ENCODE peak calls at places on chromosomes 11 and 22, in five cellular contexts. R is CD4-positive, alpha-beta T cell; N is neural crest cell; B is AG09309; M is heart left ventricle. S is an unnamed sample.

GRCh38 chr22:49014227-49015201 is 813.2 kb downstream of the BRD1 start:
- DNase-seq in M (no peak), R (no peak), N (no peak), B (no peak), S (no peak)

GRCh38 chr11:63922673-63923192 is 5.8 kb upstream of the RCOR2 start:
- DNase-seq in N (no peak), M (no peak), B (no peak), R (no peak), S (no peak)

GRCh38 chr11:45518096-45518852 is 147.1 kb downstream of the CHST1 start:
- DNase-seq in R (no peak), M (no peak), B (no peak), N (no peak), S (no peak)

GRCh38 chr11:78869293-78869692 is 294.6 kb upstream of the NARS2 start:
- DNase-seq in B (no peak), N (no peak), M (no peak), R (no peak), S (no peak)

GRCh38 chr11:35619754-35620640 is 1.7 kb downstream of the FJX1 start:
- DNase-seq in B (no peak), N (peak; percentile 69), M (peak; percentile 52), R (no peak), S (peak; percentile 70)

GRCh38 chr22:33035276-33035863 is 22.8 kb downstream of the SYN3 start:
- DNase-seq in B (no peak), R (no peak), N (no peak), M (no peak), S (no peak)

GRCh38 chr22:38317237-38317994 is at the start of gene CSNK1E:
- DNase-seq in N (peak; percentile 63), B (no peak), R (peak; percentile 65), M (peak; percentile 89), S (peak; percentile 67)

GRCh38 chr11:121038642-121039409 is 14.9 kb downstream of the TBCEL start:
- DNase-seq in M (no peak), N (no peak), R (no peak), B (no peak), S (no peak)

GRCh38 chr22:33271390-33272161 is 213.4 kb upstream of the SYN3 start:
- DNase-seq in B (no peak), N (no peak), M (peak; percentile 63), R (no peak), S (no peak)

GRCh38 chr11:128497057-128497957 is 90.1 kb downstream of the ETS1 start:
- DNase-seq in M (peak; percentile 45), R (no peak), B (peak; percentile 96), N (no peak), S (no peak)

GRCh38 chr22:19827341-19828034 is 27.2 kb downstream of the GNB1L start:
- DNase-seq in N (no peak), R (no peak), M (no peak), B (no peak), S (no peak)

GRCh38 chr11:16133867-16134266 is 222.5 kb downstream of the SOX6 start:
- DNase-seq in R (no peak), M (no peak), B (no peak), N (no peak), S (no peak)

GRCh38 chr11:59944761-59945160 is 6.5 kb downstream of the OOSP1 start:
- DNase-seq in R (no peak), N (no peak), B (no peak), M (no peak), S (no peak)

GRCh38 chr11:45872513-45873356 is 12.7 kb upstream of the MAPK8IP1 start:
- DNase-seq in M (no peak), R (no peak), B (peak; percentile 73), N (peak; percentile 65), S (peak; percentile 78)

GRCh38 chr11:91296628-91297027 is 928.0 kb upstream of the FAT3 start:
- DNase-seq in R (no peak), N (no peak), B (no peak), M (no peak), S (no peak)

GRCh38 chr11:15967166-15967565 is 389.2 kb downstream of the SOX6 start:
- DNase-seq in M (no peak), B (no peak), N (no peak), R (no peak), S (no peak)

GRCh38 chr11:66289548-66290331 is 797 bp upstream of the YIF1A start:
- DNase-seq in M (peak; percentile 79), B (peak; percentile 33), R (peak; percentile 79), N (peak; percentile 76), S (peak; percentile 83)

GRCh38 chr11:111788051-111788450 is 21.9 kb upstream of the PPP2R1B start:
- DNase-seq in N (no peak), B (no peak), R (no peak), M (peak; percentile 76), S (no peak)

GRCh38 chr11:94876645-94877445 is 96.5 kb downstream of the CWC15 start:
- DNase-seq in M (peak; percentile 78), B (peak; percentile 92), N (no peak), R (no peak), S (no peak)

GRCh38 chr11:116601734-116602636 is 170.8 kb downstream of the BUD13 start:
- DNase-seq in R (no peak), M (no peak), N (no peak), B (no peak), S (no peak)

GRCh38 chr11:134853972-134854371 is 441.9 kb upstream of the B3GAT1 start:
- DNase-seq in N (no peak), M (no peak), B (no peak), R (no peak), S (no peak)

GRCh38 chr11:22976146-22976545 is 115.9 kb upstream of the CCDC179 start:
- DNase-seq in R (no peak), M (no peak), N (no peak), B (no peak), S (no peak)

GRCh38 chr11:74017631-74018030 is 8.7 kb upstream of the UCP3 start:
- DNase-seq in M (no peak), R (no peak), B (no peak), N (no peak), S (no peak)

GRCh38 chr11:115580416-115580815 is 76.2 kb upstream of the CADM1 start:
- DNase-seq in M (no peak), B (no peak), R (no peak), N (no peak), S (no peak)

GRCh38 chr11:112655386-112655785 is 305.8 kb upstream of the NCAM1 start:
- DNase-seq in M (peak; percentile 87), B (peak; percentile 86), N (no peak), R (no peak), S (no peak)

GRCh38 chr22:44030051-44030701 is 6.1 kb downstream of the PARVB start:
- DNase-seq in N (no peak), R (no peak), B (no peak), M (no peak), S (no peak)

GRCh38 chr11:8262552-8263108 is 1.0 kb downstream of the LMO1 start:
- DNase-seq in M (no peak), R (no peak), B (no peak), N (peak; percentile 60), S (peak; percentile 54)

GRCh38 chr22:47197735-47198500 is 435.5 kb downstream of the TBC1D22A start:
- DNase-seq in M (no peak), N (no peak), R (no peak), B (no peak), S (no peak)

GRCh38 chr11:87114093-87114492 is 76.4 kb downstream of the TMEM135 start:
- DNase-seq in N (no peak), M (no peak), R (no peak), B (no peak), S (no peak)

GRCh38 chr11:134445601-134446325 is 33.7 kb upstream of the B3GAT1 start:
- DNase-seq in N (no peak), M (no peak), B (no peak), R (no peak), S (no peak)

GRCh38 chr11:18775492-18776292 is 15.9 kb downstream of the PTPN5 start:
- DNase-seq in M (peak; percentile 55), B (no peak), N (peak; percentile 87), R (no peak), S (peak; percentile 86)

GRCh38 chr11:7657306-7658025 is 15.8 kb downstream of the CYB5R2 start:
- DNase-seq in B (no peak), M (no peak), R (no peak), N (no peak), S (peak; percentile 60)

GRCh38 chr11:62721994-62722393 is 5.3 kb downstream of the HNRNPUL2 start:
- DNase-seq in N (no peak), M (no peak), R (no peak), B (no peak), S (no peak)
- TF ChIP-seq CTCF in N (no peak), M (no peak), R (no peak), B (no peak), S (no peak)

DNA sequence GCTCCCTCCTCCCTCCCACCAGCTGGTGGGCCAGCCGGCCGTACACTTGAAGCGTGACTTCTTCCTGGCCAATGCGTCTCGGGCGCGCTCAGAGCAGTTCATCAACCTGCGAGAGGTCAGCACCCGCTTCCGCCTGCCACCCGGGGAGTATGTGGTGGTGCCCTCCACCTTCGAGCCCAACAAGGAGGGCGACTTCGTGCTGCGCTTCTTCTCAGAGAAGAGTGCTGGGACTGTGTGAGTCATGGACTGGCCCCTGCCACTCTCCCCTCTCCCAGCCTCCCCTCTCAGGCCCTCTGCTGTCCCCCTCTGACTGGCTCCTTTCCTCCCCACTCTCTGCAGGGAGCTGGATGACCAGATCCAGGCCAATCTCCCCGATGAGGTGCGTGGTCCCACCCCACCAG is 24.7 kb downstream of the CAPN1 start:
- DNase-seq in M (peak; percentile 16), B (no peak), N (no peak), R (no peak), S (no peak)
- TF ChIP-seq CTCF in M (no peak), B (no peak), N (no peak), R (no peak), S (no peak)

DNA sequence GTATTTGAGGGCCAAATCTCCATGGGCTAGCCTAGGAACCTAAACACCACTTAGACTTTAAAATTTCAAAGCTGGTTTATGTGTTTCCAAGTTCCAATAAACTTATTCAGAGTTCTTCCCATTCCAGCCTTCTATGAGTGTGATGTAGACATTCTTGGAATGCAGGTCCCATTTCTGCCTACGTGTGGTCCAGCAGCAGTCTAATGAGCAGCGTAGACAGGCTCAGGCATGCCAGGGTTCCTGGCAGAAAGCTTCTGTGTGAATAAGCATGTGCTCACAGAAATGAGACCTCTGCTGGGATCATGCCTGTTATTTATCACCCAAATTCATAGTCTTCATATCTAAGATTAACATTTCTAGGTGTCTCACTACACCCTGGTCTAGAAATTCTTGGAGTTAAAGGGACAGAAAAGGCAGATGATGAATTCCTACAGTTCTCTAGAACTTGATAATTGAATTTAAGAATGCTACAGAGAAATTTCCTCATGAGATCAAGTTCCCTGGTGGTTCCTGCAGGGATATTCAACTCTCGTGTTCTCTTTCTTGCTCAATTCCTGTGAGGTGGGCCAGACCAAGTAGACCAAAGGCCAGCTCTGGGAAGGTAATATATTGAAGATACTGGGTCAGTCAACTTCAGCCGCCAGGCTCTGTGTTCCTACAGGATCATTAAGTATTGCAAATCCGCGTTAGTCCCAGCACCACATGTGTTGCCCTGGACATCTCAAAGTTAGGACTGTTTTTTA is 17.6 kb downstream of the RNF185 start:
- DNase-seq in R (no peak), B (peak; percentile 88), N (no peak), M (no peak), S (no peak)
- TF ChIP-seq CTCF in R (no peak), B (peak; percentile 6), N (no peak), M (no peak), S (no peak)

DNA sequence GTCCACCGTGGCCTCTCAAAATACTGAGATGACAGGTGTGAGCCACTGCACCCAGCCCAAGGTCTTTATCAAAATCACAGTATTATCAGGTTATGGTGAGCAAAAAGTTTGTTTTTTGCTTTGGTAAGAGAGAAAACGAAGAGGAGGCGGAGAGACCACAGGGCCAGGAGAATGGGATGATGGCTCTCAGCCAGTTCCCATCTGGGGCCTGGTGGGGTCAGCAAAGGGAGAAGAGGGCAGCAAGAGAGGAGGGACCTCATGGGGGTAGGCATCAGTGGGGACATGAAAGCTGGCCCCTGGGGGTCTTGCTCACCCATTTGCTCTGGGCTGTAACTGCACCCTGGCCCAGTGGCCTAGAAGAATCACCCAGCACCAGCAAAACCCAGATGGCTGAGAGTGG is 190.2 kb downstream of the SHANK2 start:
- DNase-seq in R (no peak), B (no peak), M (no peak), N (no peak), S (no peak)
- TF ChIP-seq CTCF in R (no peak), B (no peak), M (no peak), N (no peak), S (no peak)

S was measured in endothelial cell.